ENCODE peak calls at places on chromosomes 6 and 20, in eight cellular contexts. G, K, R, B, C, Z, H and M are unnamed samples. For H3K27me3, the result is how much of the 10 kb centered on the place peaks cover.

GRCh38 chr20:54134445-54135220 is 39.2 kb downstream of the CYP24A1 start:
- DNase-seq in H (no peak), K (no peak), B (no peak), R (no peak), C (peak), G (no peak), Z (no peak), M (peak)

GRCh38 chr20:33231237-33231636 is 4.6 kb upstream of the BPIFA1 start:
- DNase-seq in R (no peak), C (no peak), Z (no peak), K (no peak), H (no peak), G (no peak), B (no peak), M (no peak)

GRCh38 chr6:82988904-82989303 is 76.7 kb downstream of the UBE3D start:
- DNase-seq in H (no peak), G (no peak), Z (no peak), R (no peak), K (no peak), C (peak), B (no peak), M (no peak)

GRCh38 chr6:47934023-47934422 is 152.2 kb downstream of the OPN5 start:
- DNase-seq in C (no peak), R (no peak), K (no peak), H (no peak), Z (no peak), G (no peak), B (no peak), M (no peak)

GRCh38 chr6:101663099-101663498 is 269.6 kb downstream of the GRIK2 start:
- DNase-seq in R (no peak), G (no peak), B (no peak), Z (no peak), C (no peak), K (no peak), H (no peak), M (no peak)

GRCh38 chr20:59958626-59959025 is 403 bp downstream of the CDH26 start:
- DNase-seq in Z (no peak), R (peak), B (no peak), H (no peak), G (no peak), K (no peak), C (no peak), M (no peak)

GRCh38 chr6:146543940-146544661 is 468 bp downstream of the RAB32 start:
- DNase-seq in K (no peak), G (peak), H (no peak), B (no peak), C (peak), Z (peak), R (peak), M (peak)

GRCh38 chr6:119077643-119078448 is 618 bp downstream of the FAM184A start:
- DNase-seq in G (peak), Z (peak), R (peak), B (peak), H (peak), K (peak), C (peak), M (peak)

GRCh38 chr20:53911301-53911700 is 159.1 kb downstream of the BCAS1 start:
- DNase-seq in R (no peak), Z (no peak), B (no peak), C (no peak), H (no peak), G (no peak), K (no peak), M (no peak)

GRCh38 chr6:28742668-28743270 is 181.0 kb downstream of the TRIM27 start:
- DNase-seq in R (no peak), C (peak), B (no peak), H (no peak), G (no peak), Z (peak), K (no peak), M (peak)
- H3K27me3 ChIP-seq in R (half or more), C (under half), B (half or more), H (under half), G (under half), Z (under half), K (half or more), M (half or more)

DNA sequence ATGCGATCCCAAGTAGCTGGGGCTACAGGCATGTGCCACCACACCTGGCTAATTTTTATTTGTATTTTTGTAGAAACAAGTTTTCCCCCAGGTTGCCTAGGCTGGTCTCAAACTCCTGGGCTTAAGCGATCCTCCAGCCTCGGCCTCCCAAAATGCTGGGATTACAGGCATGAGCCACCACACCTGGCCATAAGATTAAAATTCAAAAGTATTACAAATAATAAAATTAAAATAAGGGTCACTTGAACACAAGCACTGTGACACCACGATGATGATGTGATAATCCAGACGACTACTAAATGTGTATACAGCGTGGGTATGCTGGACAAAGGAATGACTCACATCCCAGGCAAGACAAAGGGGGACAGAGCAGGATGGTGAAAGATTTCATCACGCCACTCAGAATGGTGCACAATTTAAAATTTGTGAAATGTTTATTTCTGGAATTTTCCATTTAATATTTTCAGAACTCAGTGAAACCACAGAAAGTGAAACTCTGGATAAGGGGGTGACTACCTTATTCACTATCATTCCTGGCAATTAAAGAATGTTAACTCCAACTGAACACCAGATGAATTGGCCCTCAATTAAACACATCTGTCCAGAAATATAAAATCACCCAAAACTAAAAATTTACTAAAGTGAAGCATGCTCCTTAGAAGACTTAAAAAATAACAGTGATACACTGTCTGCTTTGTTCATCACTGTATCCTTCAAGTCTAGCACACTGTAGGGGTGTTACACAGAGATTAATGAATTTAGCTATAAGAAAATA is 13.1 kb downstream of the B4GALT5 start:
- DNase-seq in R (no peak), K (no peak), Z (peak), B (no peak), G (no peak), H (no peak), C (peak), M (no peak)
- H3K4me3 ChIP-seq in R (no peak), K (no peak), Z (peak), B (peak), G (no peak), H (no peak), C (no peak), M (no peak)

GRCh38 chr6:52244400-52244799 is at the start of gene IL17F:
- DNase-seq in R (no peak), B (no peak), G (no peak), C (no peak), K (no peak), H (no peak), Z (no peak), M (no peak)

GRCh38 chr6:52243282-52243893 is 912 bp downstream of the IL17F start:
- DNase-seq in B (no peak), G (no peak), Z (no peak), C (no peak), K (no peak), H (no peak), R (no peak), M (no peak)

GRCh38 chr6:52241819-52242218 is 2.5 kb downstream of the IL17F start:
- DNase-seq in G (no peak), H (no peak), K (no peak), Z (no peak), R (no peak), C (no peak), B (no peak), M (no peak)

GRCh38 chr6:52249078-52249477 is 4.8 kb upstream of the IL17F start:
- DNase-seq in G (no peak), Z (no peak), B (no peak), H (no peak), R (no peak), C (no peak), K (no peak), M (no peak)

GRCh38 chr6:52245425-52245824 is 1.1 kb upstream of the IL17F start:
- DNase-seq in C (no peak), H (no peak), K (no peak), R (no peak), B (no peak), Z (no peak), G (no peak), M (no peak)
- H3K27me3 ChIP-seq in C (under half), H (under half), K (under half), R (under half), B (under half), Z (under half), G (under half), M (under half)

GRCh38 chr6:50824505-50824904 is 5.8 kb downstream of the TFAP2B start:
- DNase-seq in R (peak), Z (no peak), B (no peak), C (no peak), G (no peak), K (no peak), H (no peak), M (no peak)
- H3K4me3 ChIP-seq in R (no peak), Z (peak), B (no peak), C (no peak), G (no peak), K (no peak), H (no peak), M (no peak)

GRCh38 chr6:166307082-166307980 is 861 bp downstream of the PRR18 start:
- DNase-seq in R (peak), K (no peak), C (peak), H (peak), B (no peak), Z (peak), G (peak), M (peak)

GRCh38 chr6:166307981-166308768 is at the start of gene PRR18:
- DNase-seq in Z (peak), G (peak), K (no peak), R (peak), B (no peak), C (no peak), H (peak), M (peak)

GRCh38 chr6:166310634-166311033 is 2.4 kb upstream of the PRR18 start:
- DNase-seq in G (no peak), Z (no peak), R (no peak), C (no peak), K (no peak), B (no peak), H (no peak), M (no peak)

GRCh38 chr6:166308769-166309589 is 787 bp upstream of the PRR18 start:
- DNase-seq in B (no peak), K (no peak), C (no peak), G (peak), Z (no peak), H (no peak), R (no peak), M (no peak)

DNA sequence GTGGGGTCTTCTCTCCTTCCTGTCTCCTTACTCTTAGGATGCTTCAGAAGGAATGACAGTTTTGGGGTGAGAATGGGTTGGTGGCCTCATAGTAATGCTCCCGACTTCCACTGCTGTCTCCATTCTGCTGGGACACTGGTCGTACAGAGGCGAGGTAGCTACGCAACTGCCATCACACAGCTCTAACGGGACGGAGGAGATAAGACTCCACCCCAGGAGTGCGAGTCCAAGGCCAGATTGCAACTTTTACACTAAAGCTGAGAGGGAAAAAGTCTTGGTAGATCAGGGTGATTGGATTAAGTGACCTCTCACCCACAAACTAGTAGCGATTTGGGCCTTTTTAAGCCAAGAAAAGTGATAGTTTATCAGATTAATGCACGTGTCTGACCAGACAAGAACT is 1.8 kb upstream of the PRR18 start:
- DNase-seq in R (no peak), H (no peak), G (no peak), Z (no peak), B (no peak), C (no peak), K (no peak), M (no peak)
- H3K27me3 ChIP-seq in R (under half), H (under half), G (under half), Z (under half), B (under half), C (under half), K (under half), M (half or more)

GRCh38 chr6:3746696-3747095 is 4.8 kb downstream of the PXDC1 start:
- DNase-seq in G (no peak), Z (no peak), R (no peak), B (no peak), K (no peak), C (no peak), H (no peak), M (no peak)

GRCh38 chr6:3744901-3745470 is 6.5 kb downstream of the PXDC1 start:
- DNase-seq in K (no peak), R (no peak), Z (no peak), B (no peak), G (no peak), H (peak), C (no peak), M (no peak)

GRCh38 chr6:3746119-3746691 is 5.3 kb downstream of the PXDC1 start:
- DNase-seq in C (no peak), R (no peak), G (no peak), K (no peak), B (no peak), H (no peak), Z (no peak), M (peak)

GRCh38 chr6:3744211-3744900 is 7.2 kb downstream of the PXDC1 start:
- DNase-seq in G (no peak), Z (no peak), K (no peak), C (peak), H (peak), B (no peak), R (no peak), M (peak)

DNA sequence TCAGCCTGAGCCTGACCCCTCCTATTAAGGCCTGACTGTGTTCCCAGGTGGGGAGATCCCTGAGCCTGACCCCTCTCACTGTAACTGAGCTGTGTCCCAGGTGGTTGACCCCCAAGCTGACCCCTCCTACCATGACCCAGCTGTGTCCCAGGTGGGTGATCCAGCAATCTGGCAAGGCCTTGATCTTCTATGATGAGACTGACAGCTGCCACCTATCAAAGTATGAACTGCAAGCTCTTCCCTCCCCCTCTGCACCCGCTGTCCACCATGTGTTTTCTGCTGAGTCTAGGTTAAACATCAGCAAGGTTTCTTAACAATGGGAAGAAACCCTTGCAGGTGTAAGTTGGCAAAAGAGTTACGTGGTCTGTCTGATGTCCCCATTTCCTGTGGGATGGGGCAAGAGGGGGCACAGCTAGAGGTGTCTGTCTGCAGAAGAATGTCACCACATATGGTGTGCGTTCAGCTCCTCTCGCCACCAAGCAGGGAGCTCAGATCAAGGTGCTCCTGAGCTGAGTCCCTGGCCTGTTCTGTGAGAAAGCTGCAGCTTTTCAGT is 5.9 kb downstream of the PXDC1 start:
- DNase-seq in C (no peak), Z (no peak), H (no peak), K (no peak), B (no peak), G (no peak), R (no peak), M (no peak)
- H3K4me3 ChIP-seq in C (no peak), Z (no peak), H (no peak), K (no peak), B (no peak), G (no peak), R (no peak), M (no peak)

GRCh38 chr6:140205795-140206593 is 831.5 kb upstream of the CITED2 start:
- DNase-seq in C (no peak), B (no peak), K (no peak), R (no peak), H (peak), Z (no peak), G (no peak), M (no peak)

GRCh38 chr6:140203611-140204553 is 829.4 kb upstream of the CITED2 start:
- DNase-seq in Z (no peak), G (no peak), C (peak), R (no peak), B (no peak), H (no peak), K (no peak), M (peak)

GRCh38 chr6:140202964-140203363 is 828.5 kb upstream of the CITED2 start:
- DNase-seq in G (no peak), B (no peak), K (no peak), R (no peak), Z (no peak), H (no peak), C (no peak), M (no peak)

DNA sequence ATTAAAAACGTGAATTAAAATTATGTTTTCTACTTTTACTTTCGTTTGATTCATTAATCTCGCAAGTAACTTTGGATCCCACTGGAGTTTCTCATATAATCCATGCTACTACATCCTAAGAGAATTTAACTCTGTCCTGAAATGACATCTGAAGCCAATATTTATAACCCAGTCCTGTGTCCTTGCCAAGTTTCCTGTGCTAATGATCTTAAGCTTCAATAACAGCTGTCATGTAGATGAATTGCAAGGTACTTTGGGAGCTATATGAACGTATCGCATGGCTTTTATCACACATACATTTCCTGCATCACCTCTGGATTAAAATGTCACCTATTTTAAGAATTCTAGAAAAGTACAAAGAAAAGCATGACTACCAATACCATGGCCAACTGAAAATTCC is 833.8 kb upstream of the CITED2 start:
- DNase-seq in B (no peak), K (no peak), G (no peak), Z (no peak), R (no peak), C (peak), H (no peak), M (peak)
- H3K27me3 ChIP-seq in B (under half), K (under half), G (under half), Z (under half), R (under half), C (under half), H (under half), M (under half)

GRCh38 chr6:104218132-104218531 is 641.6 kb downstream of the HACE1 start:
- DNase-seq in K (no peak), R (no peak), Z (no peak), C (no peak), H (no peak), G (no peak), B (no peak), M (no peak)
- H3K4me3 ChIP-seq in K (no peak), R (no peak), Z (no peak), C (no peak), H (no peak), G (no peak), B (no peak), M (no peak)

GRCh38 chr6:28812778-28813569 is 110.8 kb downstream of the TRIM27 start:
- DNase-seq in Z (no peak), C (no peak), B (no peak), G (no peak), H (no peak), K (no peak), R (no peak), M (no peak)
- H3K27me3 ChIP-seq in Z (under half), C (under half), B (half or more), G (under half), H (under half), K (half or more), R (half or more), M (half or more)